ENCODE peak calls at places on chromosomes 5 and 9, in five cellular contexts. J is hepatocyte, Z is lower leg skin, Y is sigmoid colon, W is GM12865. N is an unnamed sample.

GRCh38 chr5:73339711-73340110 is 108.9 kb downstream of the FOXD1 start:
- DNase-seq in J (no peak), Z (no peak), Y (no peak), W (no peak), N (peak)

GRCh38 chr5:141848771-141849370 is 29.3 kb downstream of the PCDH1 start:
- DNase-seq in J (peak), Z (peak), Y (peak), W (peak), N (peak)

GRCh38 chr5:1519631-1520141 is 4.1 kb downstream of the LPCAT1 start:
- DNase-seq in J (no peak), Z (no peak), Y (peak), W (no peak), N (no peak)

GRCh38 chr9:86731511-86731993 is 215.8 kb downstream of the GAS1 start:
- DNase-seq in J (no peak), Z (no peak), Y (no peak), W (no peak), N (peak)

GRCh38 chr9:138068601-138069035 is 191.0 kb downstream of the CACNA1B start:
- DNase-seq in J (no peak), Z (no peak), Y (peak), W (no peak), N (no peak)

GRCh38 chr9:33329117-33329563 is 38.8 kb downstream of the NFX1 start:
- DNase-seq in J (peak), Z (peak), Y (peak), W (no peak), N (peak)

GRCh38 chr5:43889238-43889637 is 286.3 kb downstream of the NNT start:
- DNase-seq in J (peak), Z (no peak), Y (no peak), W (no peak), N (no peak)

GRCh38 chr5:39331993-39332392 is 32.3 kb downstream of the C9 start:
- DNase-seq in J (no peak), Z (no peak), Y (no peak), W (no peak), N (no peak)

GRCh38 chr9:104608336-104608735 is 2.9 kb upstream of the OR13C2 start:
- DNase-seq in J (no peak), Z (no peak), Y (no peak), W (no peak), N (no peak)

GRCh38 chr5:64838376-64838775 is 69.6 kb downstream of the CWC27 start:
- DNase-seq in J (no peak), Z (no peak), Y (no peak), W (no peak), N (peak)

GRCh38 chr9:103183569-103184191 is 188.5 kb downstream of the CYLC2 start:
- DNase-seq in J (peak), Z (no peak), Y (no peak), W (no peak), N (no peak)

DNA sequence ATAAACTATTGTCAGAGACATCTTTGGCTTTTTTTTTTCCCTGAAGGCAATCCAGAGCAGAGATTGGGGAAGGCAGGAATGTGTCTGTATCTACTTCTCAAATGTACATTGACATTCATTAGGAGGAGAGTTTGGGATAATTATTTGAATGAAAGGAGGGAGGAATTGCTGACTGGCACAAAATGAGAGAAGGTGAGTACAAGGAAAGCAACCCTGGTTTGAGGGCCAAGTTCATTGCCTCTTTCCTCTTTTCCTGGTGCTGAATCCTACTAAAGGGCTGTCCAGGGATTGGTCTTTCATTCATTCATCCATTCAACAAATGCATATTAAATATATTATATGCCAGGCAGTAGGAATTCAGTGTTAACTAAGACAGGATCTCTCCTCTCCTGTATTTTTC is 18.8 kb upstream of the ANKHD1 start:
- DNase-seq in J (no peak), Z (no peak), Y (no peak), W (no peak), N (no peak)
- H3K4me3 ChIP-seq in J (no peak), Z (no peak), Y (no peak), W (no peak), N (no peak)

GRCh38 chr5:168342151-168342825 is 50.8 kb downstream of the WWC1 start:
- DNase-seq in J (no peak), Z (no peak), Y (no peak), W (no peak), N (peak)

GRCh38 chr5:168340487-168340886 is 49.0 kb downstream of the WWC1 start:
- DNase-seq in J (no peak), Z (no peak), Y (no peak), W (no peak), N (no peak)

GRCh38 chr5:168341178-168341577 is 49.7 kb downstream of the WWC1 start:
- DNase-seq in J (no peak), Z (no peak), Y (no peak), W (no peak), N (no peak)

GRCh38 chr5:168337361-168337760 is 45.9 kb downstream of the WWC1 start:
- DNase-seq in J (no peak), Z (no peak), Y (no peak), W (no peak), N (no peak)

GRCh38 chr5:168339151-168340140 is 48.0 kb downstream of the WWC1 start:
- DNase-seq in J (no peak), Z (no peak), Y (no peak), W (no peak), N (no peak)
- TF ChIP-seq CTCF in J (no peak), Z (no peak), Y (no peak), W (no peak), N (no peak)

GRCh38 chr5:81779935-81780266 is 29.0 kb upstream of the SSBP2 start:
- DNase-seq in J (no peak), Z (no peak), Y (no peak), W (no peak), N (no peak)

GRCh38 chr5:81778642-81779041 is 27.7 kb upstream of the SSBP2 start:
- DNase-seq in J (no peak), Z (no peak), Y (no peak), W (peak), N (peak)

GRCh38 chr5:81776258-81776657 is 25.4 kb upstream of the SSBP2 start:
- DNase-seq in J (no peak), Z (no peak), Y (no peak), W (no peak), N (no peak)

GRCh38 chr5:81782811-81783210 is 31.9 kb upstream of the SSBP2 start:
- DNase-seq in J (no peak), Z (no peak), Y (no peak), W (no peak), N (no peak)

GRCh38 chr5:81779125-81779934 is 28.4 kb upstream of the SSBP2 start:
- DNase-seq in J (no peak), Z (peak), Y (peak), W (peak), N (peak)
- H3K4me3 ChIP-seq in J (no peak), Z (no peak), Y (peak), W (peak), N (no peak)

GRCh38 chr5:138542956-138543729 is at the start of gene ETF1:
- DNase-seq in J (peak), Z (peak), Y (peak), W (peak), N (peak)
- TF ChIP-seq CTCF in J (no peak), Z (no peak), Y (no peak), W (no peak), N (no peak)

GRCh38 chr9:95770653-95771131 is 104.8 kb upstream of the ERCC6L2 start:
- DNase-seq in J (peak), Z (no peak), Y (no peak), W (no peak), N (no peak)

GRCh38 chr9:95772320-95773060 is 103.0 kb upstream of the ERCC6L2 start:
- DNase-seq in J (peak), Z (no peak), Y (peak), W (no peak), N (peak)

GRCh38 chr9:95775191-95775590 is 100.3 kb upstream of the ERCC6L2 start:
- DNase-seq in J (no peak), Z (no peak), Y (no peak), W (no peak), N (no peak)

GRCh38 chr9:95771556-95772280 is 103.8 kb upstream of the ERCC6L2 start:
- DNase-seq in J (peak), Z (no peak), Y (peak), W (no peak), N (peak)

GRCh38 chr9:95773061-95773433 is 102.4 kb upstream of the ERCC6L2 start:
- DNase-seq in J (no peak), Z (no peak), Y (no peak), W (no peak), N (peak)
- H3K4me3 ChIP-seq in J (no peak), Z (no peak), Y (no peak), W (no peak), N (no peak)

DNA sequence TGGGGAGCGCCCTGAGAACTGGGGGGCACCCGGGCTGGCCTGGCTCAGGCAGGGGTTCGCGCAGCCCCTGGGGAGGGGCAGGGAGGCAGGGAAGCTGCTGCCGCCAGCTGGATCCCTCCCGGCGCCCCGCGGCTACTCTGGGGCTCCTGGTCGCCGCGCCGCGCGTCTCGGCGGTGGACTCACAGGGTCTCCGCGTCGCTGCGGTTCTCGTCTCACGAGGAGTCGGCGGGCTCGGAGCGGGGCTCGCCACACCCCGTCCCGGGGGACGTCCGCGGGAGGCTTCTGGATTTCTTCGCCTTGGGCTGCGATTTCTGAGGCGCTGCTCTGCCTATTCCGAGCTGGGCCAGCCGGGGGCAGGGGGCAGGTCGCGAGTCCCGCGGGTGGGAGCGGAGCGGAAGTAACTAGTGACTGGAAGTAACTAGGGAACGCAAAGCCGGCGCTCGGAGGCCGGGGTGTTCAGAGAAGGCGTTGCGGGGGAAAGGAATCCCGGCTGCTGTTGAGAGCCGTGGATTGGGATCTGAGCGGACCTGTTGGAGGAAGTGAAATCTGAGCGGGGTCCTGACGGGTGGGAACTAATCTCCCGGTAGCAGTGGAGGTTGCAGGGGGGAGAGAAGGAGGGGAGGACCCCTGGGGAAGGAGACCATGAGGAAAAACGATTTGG is 509 bp downstream of the CYSTM1 start:
- DNase-seq in J (peak), Z (peak), Y (peak), W (peak), N (peak)
- TF ChIP-seq CTCF in J (no peak), Z (no peak), Y (no peak), W (peak), N (peak)

GRCh38 chr5:93569295-93570164 is 11.5 kb downstream of the NR2F1-AS1 start:
- DNase-seq in J (no peak), Z (no peak), Y (no peak), W (no peak), N (peak)
- H3K4me3 ChIP-seq in J (no peak), Z (no peak), Y (no peak), W (no peak), N (no peak)

GRCh38 chr5:139273572-139274264 is 19.8 kb upstream of the MATR3 start:
- DNase-seq in J (peak), Z (peak), Y (peak), W (peak), N (peak)
- TF ChIP-seq CTCF in J (no peak), Z (no peak), Y (no peak), W (peak), N (no peak)